ENCODE peak calls at places on chromosomes 7 and 10, in four cellular contexts. One of them, this sample, is unnamed.

GRCh38 chr7:7489546-7489945 is 46.1 kb downstream of the COL28A1 start:
- DNase-seq in lower leg skin: no peak
- DNase-seq in psoas muscle: no peak
- DNase-seq in AG04450: no peak
- DNase-seq in this sample: no peak

GRCh38 chr7:107660381-107661080 is at the start of gene SLC26A4:
- DNase-seq in lower leg skin: no peak
- DNase-seq in AG04450: no peak
- DNase-seq in psoas muscle: no peak
- DNase-seq in this sample: no peak

GRCh38 chr7:4472739-4473138 is 209.4 kb upstream of the FOXK1 start:
- DNase-seq in AG04450: no peak
- DNase-seq in lower leg skin: no peak
- DNase-seq in psoas muscle: no peak
- DNase-seq in this sample: no peak

GRCh38 chr7:121397832-121398231 is 1.7 kb upstream of the FAM3C start:
- DNase-seq in lower leg skin: no peak
- DNase-seq in psoas muscle: no peak
- DNase-seq in AG04450: no peak
- DNase-seq in this sample: no peak

GRCh38 chr10:77533887-77534278 is 103.7 kb downstream of the KCNMA1 start:
- DNase-seq in AG04450: no peak
- DNase-seq in lower leg skin: no peak
- DNase-seq in psoas muscle: no peak
- DNase-seq in this sample: no peak

GRCh38 chr10:7956508-7956907 is 98.0 kb upstream of the GATA3 start:
- DNase-seq in psoas muscle: no peak
- DNase-seq in AG04450: peak
- DNase-seq in lower leg skin: no peak
- DNase-seq in this sample: peak

GRCh38 chr7:44310221-44310848 is 15.1 kb downstream of the CAMK2B start:
- DNase-seq in AG04450: no peak
- DNase-seq in psoas muscle: peak
- DNase-seq in lower leg skin: peak
- DNase-seq in this sample: no peak

GRCh38 chr10:35895331-35895730 is 253.2 kb upstream of the FZD8 start:
- DNase-seq in lower leg skin: no peak
- DNase-seq in AG04450: no peak
- DNase-seq in psoas muscle: no peak
- DNase-seq in this sample: no peak

GRCh38 chr10:48789861-48790739 is 105.4 kb downstream of the WDFY4 start:
- DNase-seq in psoas muscle: no peak
- DNase-seq in AG04450: no peak
- DNase-seq in lower leg skin: no peak
- DNase-seq in this sample: no peak

GRCh38 chr7:149855368-149856305 is 17.5 kb downstream of the ZNF862 start:
- DNase-seq in lower leg skin: no peak
- DNase-seq in AG04450: no peak
- DNase-seq in psoas muscle: peak
- DNase-seq in this sample: peak

GRCh38 chr7:141158562-141158961 is 84.7 kb downstream of the TMEM178B start:
- DNase-seq in lower leg skin: peak
- DNase-seq in AG04450: peak
- DNase-seq in psoas muscle: peak
- DNase-seq in this sample: peak

GRCh38 chr10:31320598-31321211 is 1.7 kb downstream of the ZEB1 start:
- DNase-seq in AG04450: no peak
- DNase-seq in lower leg skin: peak
- DNase-seq in psoas muscle: peak
- DNase-seq in this sample: peak

GRCh38 chr10:77455538-77455937 is 182.1 kb downstream of the KCNMA1 start:
- DNase-seq in lower leg skin: no peak
- DNase-seq in psoas muscle: no peak
- DNase-seq in AG04450: no peak
- DNase-seq in this sample: peak

GRCh38 chr7:148447221-148447845 is 143.2 kb upstream of the C7orf33 start:
- DNase-seq in lower leg skin: no peak
- DNase-seq in psoas muscle: no peak
- DNase-seq in AG04450: no peak
- DNase-seq in this sample: peak

GRCh38 chr10:107139237-107139636 is 25.3 kb downstream of the SORCS1 start:
- DNase-seq in lower leg skin: no peak
- DNase-seq in psoas muscle: no peak
- DNase-seq in AG04450: no peak
- DNase-seq in this sample: no peak

GRCh38 chr10:24208661-24209420 is at the start of gene KIAA1217:
- DNase-seq in lower leg skin: peak
- DNase-seq in psoas muscle: peak
- DNase-seq in AG04450: no peak
- DNase-seq in this sample: peak

DNA sequence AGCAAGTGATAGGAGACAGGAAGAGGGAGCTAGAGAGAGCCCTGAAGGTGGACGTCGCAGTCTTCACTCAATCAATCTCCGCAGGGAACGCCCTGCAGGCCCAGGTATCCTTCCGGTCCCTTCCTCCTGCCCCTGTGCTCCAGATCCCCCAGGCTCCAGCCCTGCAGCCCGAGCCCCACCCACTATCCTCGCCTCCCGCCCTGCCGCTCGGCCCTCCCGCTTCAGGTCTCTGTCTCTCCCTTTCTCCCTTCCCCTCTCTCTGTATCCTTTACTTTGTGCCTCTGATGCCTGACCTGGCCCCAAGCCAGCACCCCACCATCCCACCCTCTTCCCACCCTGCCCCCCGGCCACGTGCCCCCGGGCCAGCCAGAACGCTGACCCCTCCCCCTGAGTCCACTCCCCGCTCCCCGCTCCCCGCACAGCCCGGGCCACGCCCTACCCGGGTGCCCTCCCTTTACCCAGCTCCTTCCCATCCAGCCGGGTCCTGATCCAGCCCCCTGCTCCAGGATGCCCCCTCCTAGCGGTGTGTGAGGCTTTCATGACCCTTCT is 127.7 kb downstream of the UBE2H start:
- DNase-seq in AG04450: no peak
- DNase-seq in lower leg skin: no peak
- DNase-seq in psoas muscle: peak
- DNase-seq in this sample: no peak
- TF ChIP-seq CTCF in AG04450: peak
- TF ChIP-seq CTCF in lower leg skin: no peak
- TF ChIP-seq CTCF in psoas muscle: no peak
- TF ChIP-seq CTCF in this sample: peak

GRCh38 chr10:112374724-112375541 is 1.0 kb downstream of the ACSL5 start:
- DNase-seq in psoas muscle: no peak
- DNase-seq in lower leg skin: no peak
- DNase-seq in AG04450: no peak
- DNase-seq in this sample: no peak
- H3K4me3 ChIP-seq in psoas muscle: peak
- H3K4me3 ChIP-seq in lower leg skin: no peak
- H3K4me3 ChIP-seq in AG04450: no peak
- H3K4me3 ChIP-seq in this sample: no peak

DNA sequence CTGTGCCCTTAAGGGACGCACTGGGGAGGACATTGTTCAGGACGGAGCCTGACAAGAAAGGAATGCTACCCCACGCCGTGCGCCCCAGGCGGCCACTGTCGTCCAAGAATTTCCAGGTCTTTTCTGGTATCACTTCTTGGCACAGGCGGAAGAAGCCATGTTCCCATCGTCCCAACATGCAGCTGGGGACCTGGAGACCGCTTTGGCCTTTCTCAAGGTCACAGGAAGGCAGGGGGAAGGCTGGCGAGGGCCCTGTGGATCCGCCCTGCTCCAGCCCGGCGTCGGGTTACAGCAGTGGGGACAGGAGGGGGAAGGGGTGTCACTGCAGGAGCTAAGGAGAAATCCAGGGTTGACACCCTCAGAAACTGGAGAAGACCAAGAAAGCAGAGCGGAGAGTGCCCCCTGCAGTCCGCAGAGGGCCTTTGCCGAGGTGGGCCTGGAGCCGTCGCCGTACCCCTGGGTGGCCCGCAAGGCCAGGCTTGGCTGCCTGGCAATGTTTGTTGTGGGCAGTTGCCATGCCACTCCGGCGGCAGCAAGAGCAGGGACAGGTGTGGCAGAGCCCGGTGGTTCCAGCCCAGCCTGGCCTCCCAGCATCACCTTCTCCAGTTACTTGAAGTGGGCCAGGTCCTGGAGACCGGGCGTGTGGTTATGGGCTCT is 104.1 kb downstream of the LHPP start:
- DNase-seq in AG04450: no peak
- DNase-seq in psoas muscle: peak
- DNase-seq in lower leg skin: no peak
- DNase-seq in this sample: peak
- TF ChIP-seq CTCF in AG04450: peak
- TF ChIP-seq CTCF in psoas muscle: peak
- TF ChIP-seq CTCF in lower leg skin: no peak
- TF ChIP-seq CTCF in this sample: peak

DNA sequence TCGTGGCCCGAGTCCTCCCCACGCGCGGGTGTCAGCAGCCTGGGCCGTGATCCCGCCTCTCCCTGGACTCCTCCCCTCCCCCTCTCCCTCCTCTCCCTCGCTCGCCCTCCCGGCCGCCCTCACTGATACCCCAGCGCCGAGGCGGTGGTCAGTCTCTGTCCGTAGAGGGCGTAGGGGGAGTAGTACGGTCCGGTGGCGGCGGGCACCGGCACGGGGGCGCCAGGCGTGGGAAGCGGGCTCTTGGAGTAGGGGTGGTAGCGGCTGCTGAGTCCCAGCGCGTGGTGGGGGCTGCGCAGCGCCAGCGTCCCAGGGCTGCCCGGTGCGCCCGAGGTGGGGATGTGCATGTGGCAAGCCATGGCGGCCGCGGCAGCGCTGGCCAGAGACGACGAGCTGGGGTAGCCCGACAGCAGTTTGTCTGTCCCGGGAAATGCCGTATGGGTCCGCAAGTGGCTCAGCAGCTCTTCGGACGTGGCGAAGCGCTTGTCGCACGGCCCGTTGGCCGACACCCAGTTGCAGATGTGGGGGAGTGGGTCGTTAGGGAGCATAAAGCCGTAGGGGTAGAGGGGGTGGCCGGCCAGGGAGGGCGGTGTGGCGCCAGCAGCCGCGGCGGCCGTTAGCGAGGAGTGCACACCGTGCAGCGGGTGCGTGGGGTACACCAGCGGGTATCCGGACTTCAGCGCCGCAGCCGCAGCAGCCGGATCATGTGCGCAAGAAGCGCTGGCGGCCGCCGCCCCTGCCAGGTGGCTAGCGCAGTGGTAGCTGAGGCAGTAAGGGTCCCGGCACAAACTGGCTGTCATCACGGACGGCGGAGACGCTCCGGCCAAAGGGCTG is 2.7 kb downstream of the ZNF503 start:
- DNase-seq in AG04450: no peak
- DNase-seq in psoas muscle: peak
- DNase-seq in lower leg skin: no peak
- DNase-seq in this sample: no peak
- H3K4me3 ChIP-seq in AG04450: peak
- H3K4me3 ChIP-seq in psoas muscle: peak
- H3K4me3 ChIP-seq in lower leg skin: no peak
- H3K4me3 ChIP-seq in this sample: peak

GRCh38 chr10:52951819-52952218 is 179.2 kb upstream of the MBL2 start:
- DNase-seq in lower leg skin: no peak
- DNase-seq in AG04450: peak
- DNase-seq in psoas muscle: no peak
- DNase-seq in this sample: peak
- TF ChIP-seq CTCF in lower leg skin: no peak
- TF ChIP-seq CTCF in AG04450: peak
- TF ChIP-seq CTCF in psoas muscle: no peak
- TF ChIP-seq CTCF in this sample: peak

DNA sequence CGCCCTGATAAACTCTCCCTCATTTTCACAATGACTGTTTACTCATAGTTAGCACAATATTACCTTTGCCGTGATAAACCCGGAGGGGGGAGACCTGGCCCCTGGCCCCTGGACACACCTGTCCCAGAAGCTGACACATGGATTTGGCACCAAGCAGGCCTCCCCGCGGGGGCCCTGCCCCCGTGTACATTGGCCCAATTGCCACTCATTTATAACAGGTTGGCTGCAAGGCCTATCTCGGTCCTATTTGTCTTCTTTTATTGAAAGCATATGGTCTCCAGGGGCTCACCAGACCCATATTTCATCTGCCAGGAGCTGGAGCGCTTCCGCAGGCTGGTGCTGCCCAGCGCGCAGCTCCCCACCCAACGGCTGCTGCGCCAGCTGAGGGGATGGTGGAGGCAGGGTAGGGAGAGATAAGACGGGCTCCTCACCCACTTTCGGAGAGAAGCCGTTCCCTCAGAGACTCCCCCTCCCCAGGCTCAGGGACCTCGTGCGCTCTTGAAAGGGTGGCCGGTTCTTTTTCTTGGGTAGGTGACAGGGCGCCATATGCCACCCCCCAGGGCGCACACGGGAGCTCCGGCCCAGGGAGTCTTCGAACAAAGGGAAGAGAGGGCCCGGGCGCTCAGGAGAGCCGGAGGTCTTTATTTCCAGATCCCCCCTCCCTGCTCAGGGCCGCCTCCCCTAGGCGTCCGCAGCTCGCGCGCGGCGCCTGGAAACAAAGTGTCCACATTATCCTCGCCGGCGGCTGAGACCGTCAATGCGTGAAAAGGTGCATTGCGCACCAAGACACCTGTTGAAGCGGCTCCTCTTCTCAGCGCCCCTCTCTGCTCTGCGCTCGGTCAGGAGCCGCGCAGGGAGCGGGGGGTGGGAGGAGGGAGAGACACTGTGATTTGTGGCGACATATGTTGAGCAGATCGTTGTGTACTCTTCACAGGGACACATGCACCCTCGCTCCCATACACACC is 4.3 kb upstream of the NEUROG3 start:
- DNase-seq in psoas muscle: no peak
- DNase-seq in AG04450: no peak
- DNase-seq in lower leg skin: no peak
- DNase-seq in this sample: no peak
- H3K4me3 ChIP-seq in psoas muscle: no peak
- H3K4me3 ChIP-seq in AG04450: no peak
- H3K4me3 ChIP-seq in lower leg skin: no peak
- H3K4me3 ChIP-seq in this sample: no peak

GRCh38 chr7:147251924-147252323 is 1135.3 kb downstream of the CNTNAP2 start:
- DNase-seq in lower leg skin: no peak
- DNase-seq in psoas muscle: no peak
- DNase-seq in AG04450: no peak
- DNase-seq in this sample: no peak

GRCh38 chr7:147245274-147245673 is 1128.7 kb downstream of the CNTNAP2 start:
- DNase-seq in AG04450: peak
- DNase-seq in psoas muscle: no peak
- DNase-seq in lower leg skin: no peak
- DNase-seq in this sample: peak

DNA sequence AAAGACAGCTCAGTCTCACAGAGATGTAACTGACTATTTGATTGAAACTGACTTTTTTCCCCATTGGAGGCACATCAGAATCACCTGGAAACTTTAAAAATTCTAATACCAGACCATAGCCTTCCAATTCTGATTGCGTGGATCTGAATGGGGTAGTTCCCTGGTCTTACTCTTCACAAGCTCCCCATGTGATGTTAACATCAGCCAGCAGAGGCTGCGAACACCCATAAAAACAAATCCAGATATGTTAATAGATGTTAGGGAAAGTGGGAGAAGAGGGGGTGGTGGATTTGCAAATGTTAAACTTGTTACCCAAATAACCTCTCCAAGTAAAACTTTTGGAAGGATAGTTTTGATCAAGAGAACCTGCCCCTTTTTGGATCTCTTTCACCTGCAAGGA is 1133.4 kb downstream of the CNTNAP2 start:
- DNase-seq in AG04450: no peak
- DNase-seq in lower leg skin: no peak
- DNase-seq in psoas muscle: no peak
- DNase-seq in this sample: no peak
- TF ChIP-seq CTCF in AG04450: peak
- TF ChIP-seq CTCF in lower leg skin: no peak
- TF ChIP-seq CTCF in psoas muscle: no peak
- TF ChIP-seq CTCF in this sample: no peak

GRCh38 chr10:119655566-119656001 is 4.4 kb downstream of the BAG3 start:
- DNase-seq in lower leg skin: peak
- DNase-seq in psoas muscle: peak
- DNase-seq in AG04450: peak
- DNase-seq in this sample: peak
- H3K4me3 ChIP-seq in lower leg skin: no peak
- H3K4me3 ChIP-seq in psoas muscle: peak
- H3K4me3 ChIP-seq in AG04450: peak
- H3K4me3 ChIP-seq in this sample: peak

This sample was measured in fibroblast of mammary gland.